ENCODE peak calls at places on chromosomes 11 and 22, in eight cellular contexts. One of them, this sample, is unnamed.

GRCh38 chr22:21449531-21450319 is 17.5 kb upstream of the TMEM191C start:
- DNase-seq in A549: no peak
- DNase-seq in transverse colon: no peak
- DNase-seq in sigmoid colon: peak; percentile 48
- DNase-seq in tibial nerve: peak; percentile 9
- DNase-seq in stomach: peak; percentile 19
- DNase-seq in K562: no peak
- DNase-seq in esophagus muscularis mucosa: no peak
- DNase-seq in this sample: peak; percentile 30

GRCh38 chr11:67302571-67303131 is 679 bp upstream of the SSH3 start:
- DNase-seq in A549: peak; percentile 62
- DNase-seq in transverse colon: peak; percentile 69
- DNase-seq in sigmoid colon: peak; percentile 80
- DNase-seq in tibial nerve: no peak
- DNase-seq in stomach: peak; percentile 62
- DNase-seq in K562: no peak
- DNase-seq in esophagus muscularis mucosa: no peak
- DNase-seq in this sample: peak; percentile 52

GRCh38 chr11:119529063-119529845 is 106.3 kb upstream of the THY1 start:
- DNase-seq in A549: no peak
- DNase-seq in transverse colon: no peak
- DNase-seq in sigmoid colon: peak; percentile 55
- DNase-seq in tibial nerve: no peak
- DNase-seq in stomach: no peak
- DNase-seq in K562: no peak
- DNase-seq in esophagus muscularis mucosa: no peak
- DNase-seq in this sample: no peak

GRCh38 chr11:10898763-10899541 is 41.1 kb upstream of the ZBED5 start:
- DNase-seq in A549: no peak
- DNase-seq in transverse colon: no peak
- DNase-seq in sigmoid colon: no peak
- DNase-seq in tibial nerve: no peak
- DNase-seq in stomach: no peak
- DNase-seq in K562: peak; percentile 53
- DNase-seq in esophagus muscularis mucosa: no peak
- DNase-seq in this sample: no peak

GRCh38 chr22:44259366-44260215 is 53.2 kb downstream of the SHISAL1 start:
- DNase-seq in A549: no peak
- DNase-seq in transverse colon: no peak
- DNase-seq in sigmoid colon: peak; percentile 34
- DNase-seq in tibial nerve: no peak
- DNase-seq in stomach: no peak
- DNase-seq in K562: no peak
- DNase-seq in esophagus muscularis mucosa: peak; percentile 77
- DNase-seq in this sample: no peak

GRCh38 chr22:28016781-28017557 is 97.9 kb upstream of the PITPNB start:
- DNase-seq in A549: no peak
- DNase-seq in transverse colon: peak; percentile 5
- DNase-seq in sigmoid colon: peak; percentile 50
- DNase-seq in tibial nerve: peak; percentile 8
- DNase-seq in stomach: peak; percentile 20
- DNase-seq in K562: no peak
- DNase-seq in esophagus muscularis mucosa: no peak
- DNase-seq in this sample: peak; percentile 20

GRCh38 chr11:131888230-131888826 is 517.9 kb downstream of the NTM start:
- DNase-seq in A549: no peak
- DNase-seq in transverse colon: no peak
- DNase-seq in sigmoid colon: no peak
- DNase-seq in tibial nerve: no peak
- DNase-seq in stomach: no peak
- DNase-seq in K562: no peak
- DNase-seq in esophagus muscularis mucosa: no peak
- DNase-seq in this sample: no peak

GRCh38 chr11:100004541-100004940 is 682.5 kb upstream of the ARHGAP42 start:
- DNase-seq in A549: no peak
- DNase-seq in transverse colon: no peak
- DNase-seq in sigmoid colon: no peak
- DNase-seq in tibial nerve: no peak
- DNase-seq in stomach: no peak
- DNase-seq in K562: no peak
- DNase-seq in esophagus muscularis mucosa: no peak
- DNase-seq in this sample: no peak

GRCh38 chr11:20729597-20730095 is 60.3 kb downstream of the NELL1 start:
- DNase-seq in A549: no peak
- DNase-seq in transverse colon: no peak
- DNase-seq in sigmoid colon: no peak
- DNase-seq in tibial nerve: no peak
- DNase-seq in stomach: no peak
- DNase-seq in K562: no peak
- DNase-seq in esophagus muscularis mucosa: no peak
- DNase-seq in this sample: no peak

GRCh38 chr11:12502950-12503579 is 125.7 kb downstream of the PARVA start:
- DNase-seq in A549: peak; percentile 24
- DNase-seq in transverse colon: no peak
- DNase-seq in sigmoid colon: no peak
- DNase-seq in tibial nerve: no peak
- DNase-seq in stomach: no peak
- DNase-seq in K562: peak; percentile 23
- DNase-seq in esophagus muscularis mucosa: no peak
- DNase-seq in this sample: no peak

GRCh38 chr11:86438685-86439084 is 64.0 kb downstream of the CCDC81 start:
- DNase-seq in A549: peak; percentile 13
- DNase-seq in transverse colon: no peak
- DNase-seq in sigmoid colon: no peak
- DNase-seq in tibial nerve: no peak
- DNase-seq in stomach: no peak
- DNase-seq in K562: no peak
- DNase-seq in esophagus muscularis mucosa: no peak
- DNase-seq in this sample: no peak

GRCh38 chr22:39920134-39920743 is 19.4 kb downstream of the GRAP2 start:
- DNase-seq in A549: no peak
- DNase-seq in transverse colon: no peak
- DNase-seq in sigmoid colon: no peak
- DNase-seq in tibial nerve: no peak
- DNase-seq in stomach: no peak
- DNase-seq in K562: peak; percentile 65
- DNase-seq in esophagus muscularis mucosa: peak; percentile 74
- DNase-seq in this sample: no peak

GRCh38 chr22:37260396-37260795 is 16.3 kb upstream of the RAC2 start:
- DNase-seq in A549: no peak
- DNase-seq in transverse colon: no peak
- DNase-seq in sigmoid colon: no peak
- DNase-seq in tibial nerve: no peak
- DNase-seq in stomach: no peak
- DNase-seq in K562: no peak
- DNase-seq in esophagus muscularis mucosa: no peak
- DNase-seq in this sample: no peak

GRCh38 chr11:79055866-79056632 is 384.8 kb downstream of the TENM4 start:
- DNase-seq in A549: no peak
- DNase-seq in transverse colon: no peak
- DNase-seq in sigmoid colon: no peak
- DNase-seq in tibial nerve: no peak
- DNase-seq in stomach: no peak
- DNase-seq in K562: no peak
- DNase-seq in esophagus muscularis mucosa: no peak
- DNase-seq in this sample: no peak

GRCh38 chr11:73274722-73275380 is 2.7 kb downstream of the P2RY6 start:
- DNase-seq in A549: no peak
- DNase-seq in transverse colon: no peak
- DNase-seq in sigmoid colon: peak; percentile 62
- DNase-seq in tibial nerve: peak; percentile 11
- DNase-seq in stomach: no peak
- DNase-seq in K562: no peak
- DNase-seq in esophagus muscularis mucosa: no peak
- DNase-seq in this sample: no peak

GRCh38 chr11:118621898-118622375 is 14.5 kb downstream of the PHLDB1 start:
- DNase-seq in A549: no peak
- DNase-seq in transverse colon: no peak
- DNase-seq in sigmoid colon: no peak
- DNase-seq in tibial nerve: no peak
- DNase-seq in stomach: no peak
- DNase-seq in K562: no peak
- DNase-seq in esophagus muscularis mucosa: no peak
- DNase-seq in this sample: no peak

GRCh38 chr22:31929126-31929928 is 15.0 kb upstream of the YWHAH start:
- DNase-seq in A549: no peak
- DNase-seq in transverse colon: no peak
- DNase-seq in sigmoid colon: no peak
- DNase-seq in tibial nerve: no peak
- DNase-seq in stomach: no peak
- DNase-seq in K562: no peak
- DNase-seq in esophagus muscularis mucosa: no peak
- DNase-seq in this sample: no peak

GRCh38 chr11:132106336-132106982 is 736.0 kb downstream of the NTM start:
- DNase-seq in A549: no peak
- DNase-seq in transverse colon: no peak
- DNase-seq in sigmoid colon: no peak
- DNase-seq in tibial nerve: no peak
- DNase-seq in stomach: no peak
- DNase-seq in K562: no peak
- DNase-seq in esophagus muscularis mucosa: no peak
- DNase-seq in this sample: no peak

GRCh38 chr11:43942651-43943356 is 367 bp downstream of the C11orf96 start:
- DNase-seq in A549: peak; percentile 46
- DNase-seq in transverse colon: no peak
- DNase-seq in sigmoid colon: peak; percentile 78
- DNase-seq in tibial nerve: no peak
- DNase-seq in stomach: no peak
- DNase-seq in K562: peak; percentile 44
- DNase-seq in esophagus muscularis mucosa: no peak
- DNase-seq in this sample: peak; percentile 65

GRCh38 chr22:26797910-26798309 is 140.5 kb downstream of the MIAT start:
- DNase-seq in A549: peak; percentile 41
- DNase-seq in transverse colon: no peak
- DNase-seq in sigmoid colon: no peak
- DNase-seq in tibial nerve: no peak
- DNase-seq in stomach: no peak
- DNase-seq in K562: peak; percentile 24
- DNase-seq in esophagus muscularis mucosa: no peak
- DNase-seq in this sample: no peak

DNA sequence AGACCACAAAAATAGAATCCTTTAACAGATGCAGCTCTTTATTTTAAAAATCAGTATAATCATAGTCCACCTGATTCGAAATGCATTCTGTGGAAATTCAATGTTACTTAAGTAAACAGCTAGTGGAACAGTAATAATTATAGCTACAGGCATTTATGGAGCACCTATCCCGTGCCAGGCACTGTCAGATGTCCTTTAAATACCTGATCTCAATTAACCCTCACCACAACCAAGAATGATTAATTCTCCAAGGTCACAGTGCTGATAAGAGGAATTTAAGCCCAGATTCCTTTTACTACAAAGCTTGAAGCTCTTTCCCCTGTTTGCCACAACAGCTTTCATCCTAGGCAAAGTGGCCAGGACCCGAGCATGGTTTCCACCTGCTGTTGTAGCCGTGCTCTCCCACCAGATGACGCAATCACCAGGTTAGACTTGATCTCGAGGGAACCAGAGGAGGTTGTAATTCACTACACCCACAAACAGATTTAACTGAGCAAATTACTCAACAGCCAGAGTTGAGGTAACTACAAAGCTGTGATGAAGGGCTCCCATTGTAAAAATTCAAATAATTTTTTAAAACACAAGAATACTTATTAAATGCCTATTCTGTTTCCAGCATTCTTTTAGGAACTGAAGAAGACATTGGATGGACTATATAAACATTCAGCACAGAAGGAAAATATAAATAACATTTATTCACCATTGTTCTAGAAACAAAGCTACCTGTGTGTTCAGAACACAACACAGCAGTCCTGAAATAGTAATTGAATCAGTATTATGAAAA is 10.3 kb downstream of the PRDM10 start:
- DNase-seq in A549: peak; percentile 20
- DNase-seq in transverse colon: peak; percentile 58
- DNase-seq in sigmoid colon: no peak
- DNase-seq in tibial nerve: no peak
- DNase-seq in stomach: peak; percentile 60
- DNase-seq in K562: peak; percentile 73
- DNase-seq in esophagus muscularis mucosa: no peak
- DNase-seq in this sample: no peak
- TF ChIP-seq EP300 in A549: no peak
- TF ChIP-seq EP300 in transverse colon: no peak
- TF ChIP-seq EP300 in sigmoid colon: no peak
- TF ChIP-seq EP300 in tibial nerve: no peak
- TF ChIP-seq EP300 in stomach: no peak
- TF ChIP-seq EP300 in K562: no peak
- TF ChIP-seq EP300 in esophagus muscularis mucosa: no peak
- TF ChIP-seq EP300 in this sample: no peak

DNA sequence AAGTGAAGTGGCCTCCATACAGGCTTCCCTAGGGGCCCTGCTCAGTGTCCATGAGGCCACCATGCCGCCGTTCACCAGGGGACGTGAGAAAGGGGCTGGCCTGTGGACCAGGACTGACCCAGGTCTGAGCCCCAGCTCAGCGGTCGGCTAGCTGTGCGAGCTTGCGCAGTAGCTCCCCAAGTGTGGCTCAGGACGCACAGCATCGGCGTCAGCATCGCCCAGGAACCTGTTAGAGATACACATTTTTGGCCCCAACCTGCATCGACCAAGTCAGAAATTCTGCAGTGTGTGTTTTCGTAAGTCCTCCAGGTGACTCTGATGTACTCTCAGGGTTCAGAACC is 429 bp downstream of the TP53AIP1 start:
- DNase-seq in A549: no peak
- DNase-seq in transverse colon: no peak
- DNase-seq in sigmoid colon: no peak
- DNase-seq in tibial nerve: no peak
- DNase-seq in stomach: no peak
- DNase-seq in K562: no peak
- DNase-seq in esophagus muscularis mucosa: no peak
- DNase-seq in this sample: no peak
- H3K27ac ChIP-seq in A549: no peak overlapping the region
- H3K27ac ChIP-seq in transverse colon: no peak overlapping the region
- H3K27ac ChIP-seq in sigmoid colon: no peak overlapping the region
- H3K27ac ChIP-seq in tibial nerve: no peak overlapping the region
- H3K27ac ChIP-seq in stomach: no peak overlapping the region
- H3K27ac ChIP-seq in K562: no peak overlapping the region
- H3K27ac ChIP-seq in esophagus muscularis mucosa: no peak overlapping the region
- H3K27ac ChIP-seq in this sample: no peak overlapping the region

DNA sequence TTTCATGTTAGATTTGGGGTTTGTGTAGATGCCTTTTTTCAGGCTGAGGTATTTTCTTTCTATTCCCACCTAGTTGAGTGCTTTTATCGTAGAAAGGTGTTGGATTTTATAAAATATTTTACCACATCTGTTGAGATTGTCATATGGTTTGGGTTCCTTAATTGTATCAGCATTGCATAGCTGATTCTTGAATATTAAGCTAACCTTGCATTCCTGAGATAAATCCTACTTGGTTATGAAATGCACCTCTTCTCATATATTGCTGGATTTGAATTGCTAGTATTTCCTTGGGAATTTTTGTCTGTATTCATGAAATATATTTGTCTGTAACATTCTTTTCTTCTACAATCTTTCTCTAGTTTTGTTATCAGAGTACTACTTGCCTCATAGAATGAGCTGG is 10.1 kb downstream of the XKR3 start:
- DNase-seq in A549: no peak
- DNase-seq in transverse colon: no peak
- DNase-seq in sigmoid colon: no peak
- DNase-seq in tibial nerve: no peak
- DNase-seq in stomach: no peak
- DNase-seq in K562: peak; percentile 7
- DNase-seq in esophagus muscularis mucosa: no peak
- DNase-seq in this sample: no peak
- H3K9me3 ChIP-seq in A549: no peaks in the 10 kb centered on the region
- H3K9me3 ChIP-seq in transverse colon: no peaks in the 10 kb centered on the region
- H3K9me3 ChIP-seq in sigmoid colon: no peaks in the 10 kb centered on the region
- H3K9me3 ChIP-seq in tibial nerve: no peaks in the 10 kb centered on the region
- H3K9me3 ChIP-seq in stomach: peaks cover 11% of the 10 kb centered on the region
- H3K9me3 ChIP-seq in K562: no peaks in the 10 kb centered on the region
- H3K9me3 ChIP-seq in esophagus muscularis mucosa: no peaks in the 10 kb centered on the region
- H3K9me3 ChIP-seq in this sample: no peaks in the 10 kb centered on the region

GRCh38 chr11:8828580-8829358 is 82.2 kb upstream of the AKIP1 start:
- DNase-seq in A549: no peak
- DNase-seq in transverse colon: no peak
- DNase-seq in sigmoid colon: peak; percentile 53
- DNase-seq in tibial nerve: no peak
- DNase-seq in stomach: no peak
- DNase-seq in K562: no peak
- DNase-seq in esophagus muscularis mucosa: no peak
- DNase-seq in this sample: no peak
- TF ChIP-seq EP300 in A549: no peak
- TF ChIP-seq EP300 in transverse colon: no peak
- TF ChIP-seq EP300 in sigmoid colon: no peak
- TF ChIP-seq EP300 in tibial nerve: no peak
- TF ChIP-seq EP300 in stomach: no peak
- TF ChIP-seq EP300 in K562: no peak
- TF ChIP-seq EP300 in esophagus muscularis mucosa: no peak
- TF ChIP-seq EP300 in this sample: no peak

This sample was measured in ovary.